ENCODE peak calls at places on chromosomes 4 and X, in five cellular contexts. One of them, this sample, is unnamed.

GRCh38 chr4:8210631-8211030 is 11.5 kb downstream of the SH3TC1 start:
- DNase-seq in HuH-7.5: no peak
- DNase-seq in adrenal gland: no peak
- DNase-seq in GM20000: no peak
- DNase-seq in GM06990: no peak
- DNase-seq in this sample: no peak

GRCh38 chr4:113433536-113434246 is 327.8 kb downstream of the CAMK2D start:
- DNase-seq in HuH-7.5: no peak
- DNase-seq in adrenal gland: no peak
- DNase-seq in GM20000: no peak
- DNase-seq in GM06990: no peak
- DNase-seq in this sample: no peak

GRCh38 chr4:148293571-148293970 is 148.6 kb downstream of the NR3C2 start:
- DNase-seq in HuH-7.5: no peak
- DNase-seq in adrenal gland: no peak
- DNase-seq in GM20000: no peak
- DNase-seq in GM06990: no peak
- DNase-seq in this sample: no peak

GRCh38 chr4:31097999-31098398 is 377.8 kb downstream of the PCDH7 start:
- DNase-seq in HuH-7.5: no peak
- DNase-seq in adrenal gland: no peak
- DNase-seq in GM20000: no peak
- DNase-seq in GM06990: no peak
- DNase-seq in this sample: no peak

GRCh38 chr4:180610317-180610716 is 1632.9 kb upstream of the TENM3 start:
- DNase-seq in HuH-7.5: no peak
- DNase-seq in adrenal gland: no peak
- DNase-seq in GM20000: no peak
- DNase-seq in GM06990: no peak
- DNase-seq in this sample: no peak

GRCh38 chrX:6175914-6176313 is 52.8 kb downstream of the NLGN4X start:
- DNase-seq in HuH-7.5: no peak
- DNase-seq in adrenal gland: no peak
- DNase-seq in GM20000: no peak
- DNase-seq in GM06990: no peak
- DNase-seq in this sample: no peak

GRCh38 chr4:126264839-126265238 is 950.1 kb downstream of the FAT4 start:
- DNase-seq in HuH-7.5: no peak
- DNase-seq in adrenal gland: no peak
- DNase-seq in GM20000: no peak
- DNase-seq in GM06990: no peak
- DNase-seq in this sample: no peak

GRCh38 chrX:102832661-102833060 is 104.4 kb upstream of the RAB40AL start:
- DNase-seq in HuH-7.5: no peak
- DNase-seq in adrenal gland: no peak
- DNase-seq in GM20000: no peak
- DNase-seq in GM06990: no peak
- DNase-seq in this sample: no peak

GRCh38 chrX:124619710-124620109 is 273.3 kb downstream of the SH2D1A start:
- DNase-seq in HuH-7.5: no peak
- DNase-seq in adrenal gland: no peak
- DNase-seq in GM20000: no peak
- DNase-seq in GM06990: no peak
- DNase-seq in this sample: no peak

GRCh38 chrX:124098089-124098488 is 136.6 kb downstream of the STAG2 start:
- DNase-seq in HuH-7.5: no peak
- DNase-seq in adrenal gland: no peak
- DNase-seq in GM20000: peak
- DNase-seq in GM06990: no peak
- DNase-seq in this sample: no peak